ENCODE peak calls at places on chromosomes 5 and 9, in five cellular contexts. R, Z, F, C and A are unnamed samples. For H3K36me3 and H3K4me1, the result is how much of the 10 kb centered on the place peaks cover.

GRCh38 chr5:126363658-126364057 is 59.6 kb upstream of the GRAMD2B start:
- DNase-seq in R (no peak), Z (no peak), F (no peak), C (no peak), A (no peak)

GRCh38 chr5:108238936-108239887 is 142.7 kb downstream of the FBXL17 start:
- DNase-seq in R (no peak), Z (no peak), F (no peak), C (no peak), A (peak)

GRCh38 chr5:151886741-151887261 is 37.9 kb downstream of the GLRA1 start:
- DNase-seq in R (no peak), Z (no peak), F (no peak), C (no peak), A (peak)

GRCh38 chr5:56815657-56816545 is 552 bp downstream of the MAP3K1 start:
- DNase-seq in R (peak), Z (peak), F (peak), C (no peak), A (peak)

GRCh38 chr9:99867536-99867935 is 38.9 kb upstream of the STX17 start:
- DNase-seq in R (no peak), Z (no peak), F (no peak), C (no peak), A (no peak)

GRCh38 chr9:12274577-12274976 is 418.6 kb upstream of the TYRP1 start:
- DNase-seq in R (no peak), Z (no peak), F (no peak), C (no peak), A (no peak)

GRCh38 chr5:35963381-35963843 is 25.0 kb upstream of the CAPSL start:
- DNase-seq in R (peak), Z (no peak), F (no peak), C (no peak), A (peak)

GRCh38 chr5:65062684-65063083 is 294.0 kb downstream of the CWC27 start:
- DNase-seq in R (no peak), Z (no peak), F (no peak), C (no peak), A (no peak)

GRCh38 chr5:113489299-113489698 is 1.0 kb upstream of the MCC start:
- DNase-seq in R (peak), Z (no peak), F (no peak), C (no peak), A (no peak)

GRCh38 chr5:117713585-117714198 is 1139.1 kb upstream of the SEMA6A start:
- DNase-seq in R (peak), Z (no peak), F (no peak), C (no peak), A (peak)

GRCh38 chr5:21806943-21807342 is 1046.2 kb downstream of the CDH12 start:
- DNase-seq in R (no peak), Z (no peak), F (no peak), C (no peak), A (no peak)

GRCh38 chr5:97498657-97499056 is 315.6 kb upstream of the RIOK2 start:
- DNase-seq in R (no peak), Z (no peak), F (no peak), C (no peak), A (no peak)

GRCh38 chr9:136312436-136312835 is 8.5 kb upstream of the CCDC187 start:
- DNase-seq in R (peak), Z (peak), F (no peak), C (no peak), A (no peak)

GRCh38 chr5:75890546-75890945 is 173.3 kb upstream of the POC5 start:
- DNase-seq in R (no peak), Z (no peak), F (no peak), C (no peak), A (no peak)

GRCh38 chr9:88300556-88300955 is 87.7 kb upstream of the SPIN1 start:
- DNase-seq in R (no peak), Z (no peak), F (peak), C (no peak), A (no peak)

GRCh38 chr5:54362992-54363630 is 52.7 kb upstream of the ARL15 start:
- DNase-seq in R (no peak), Z (no peak), F (no peak), C (no peak), A (no peak)

GRCh38 chr5:156515121-156515520 is 188.2 kb downstream of the SGCD start:
- DNase-seq in R (no peak), Z (no peak), F (no peak), C (no peak), A (no peak)

GRCh38 chr5:88732181-88732633 is 150.8 kb downstream of the MEF2C start:
- DNase-seq in R (no peak), Z (no peak), F (no peak), C (peak), A (no peak)

GRCh38 chr9:126664893-126665695 is 51.4 kb downstream of the LMX1B start:
- DNase-seq in R (no peak), Z (no peak), F (no peak), C (no peak), A (peak)

GRCh38 chr5:150045512-150045911 is 40.8 kb downstream of the CSF1R start:
- DNase-seq in R (no peak), Z (no peak), F (no peak), C (no peak), A (peak)

GRCh38 chr5:30638899-30639298 is 554.6 kb upstream of the CDH6 start:
- DNase-seq in R (no peak), Z (no peak), F (no peak), C (no peak), A (no peak)

GRCh38 chr5:30100929-30101328 is 1092.6 kb upstream of the CDH6 start:
- DNase-seq in R (no peak), Z (no peak), F (no peak), C (no peak), A (no peak)

GRCh38 chr5:72486371-72486770 is 20.8 kb downstream of the ZNF366 start:
- DNase-seq in R (no peak), Z (no peak), F (no peak), C (no peak), A (no peak)

GRCh38 chr5:115377468-115378217 is 81.2 kb upstream of the CCDC112 start:
- DNase-seq in R (no peak), Z (no peak), F (no peak), C (peak), A (no peak)

GRCh38 chr9:38284768-38285080 is 107.8 kb upstream of the ALDH1B1 start:
- DNase-seq in R (peak), Z (no peak), F (no peak), C (no peak), A (peak)

GRCh38 chr5:173926359-173926758 is 38.2 kb downstream of the CPEB4 start:
- DNase-seq in R (no peak), Z (no peak), F (no peak), C (no peak), A (no peak)

GRCh38 chr5:125059255-125060050 is 313.0 kb upstream of the ZNF608 start:
- DNase-seq in R (no peak), Z (no peak), F (no peak), C (no peak), A (no peak)

GRCh38 chr9:104977580-104977979 is 49.6 kb upstream of the ABCA1 start:
- DNase-seq in R (no peak), Z (no peak), F (no peak), C (no peak), A (no peak)

GRCh38 chr9:110426052-110426709 is 88.5 kb upstream of the TXNDC8 start:
- DNase-seq in R (no peak), Z (no peak), F (no peak), C (no peak), A (no peak)

GRCh38 chr9:125986966-125987365 is 239.8 kb downstream of the PBX3 start:
- DNase-seq in R (no peak), Z (no peak), F (no peak), C (no peak), A (peak)

GRCh38 chr5:39014544-39014943 is 59.7 kb downstream of the RICTOR start:
- DNase-seq in R (no peak), Z (no peak), F (no peak), C (no peak), A (no peak)

GRCh38 chr9:93058357-93059096 is at the start of gene SUSD3:
- DNase-seq in R (no peak), Z (peak), F (peak), C (peak), A (peak)

GRCh38 chr5:36691993-36692392 is 85.6 kb downstream of the SLC1A3 start:
- DNase-seq in R (no peak), Z (no peak), F (no peak), C (no peak), A (no peak)

GRCh38 chr5:62167651-62168050 is 138.4 kb upstream of the KIF2A start:
- DNase-seq in R (no peak), Z (no peak), F (no peak), C (no peak), A (no peak)

GRCh38 chr9:8419871-8420270 is 620.3 kb upstream of the DMAC1 start:
- DNase-seq in R (no peak), Z (no peak), F (no peak), C (no peak), A (no peak)

GRCh38 chr5:28903643-28904042 is 1865.3 kb upstream of the CDH9 start:
- DNase-seq in R (no peak), Z (no peak), F (no peak), C (no peak), A (no peak)
- TF ChIP-seq CTCF in R (no peak), Z (no peak), F (no peak), C (no peak), A (no peak)

GRCh38 chr9:123127512-123128075 is 94.1 kb downstream of the GPR21 start:
- DNase-seq in R (no peak), Z (no peak), F (no peak), C (no peak), A (no peak)

GRCh38 chr9:123131258-123131657 is 97.8 kb downstream of the GPR21 start:
- DNase-seq in R (no peak), Z (no peak), F (no peak), C (no peak), A (no peak)

GRCh38 chr9:123131993-123132392 is 98.5 kb downstream of the GPR21 start:
- DNase-seq in R (no peak), Z (no peak), F (no peak), C (no peak), A (no peak)

GRCh38 chr9:123129411-123129810 is 95.9 kb downstream of the GPR21 start:
- DNase-seq in R (no peak), Z (no peak), F (no peak), C (no peak), A (no peak)

GRCh38 chr9:123128591-123128990 is 95.1 kb downstream of the GPR21 start:
- DNase-seq in R (no peak), Z (no peak), F (no peak), C (no peak), A (no peak)
- H3K36me3 ChIP-seq in R (under half), Z (under half), F (under half), C (under half), A (under half)

GRCh38 chr5:177365845-177366527 is 8.3 kb downstream of the RGS14 start:
- DNase-seq in R (no peak), Z (no peak), F (no peak), C (no peak), A (peak)

GRCh38 chr5:177367981-177368960 is 10.5 kb downstream of the RGS14 start:
- DNase-seq in R (no peak), Z (no peak), F (no peak), C (no peak), A (peak)

GRCh38 chr5:177364159-177364962 is 6.6 kb downstream of the RGS14 start:
- DNase-seq in R (no peak), Z (no peak), F (no peak), C (peak), A (peak)

GRCh38 chr5:177367323-177367848 is 9.7 kb downstream of the RGS14 start:
- DNase-seq in R (no peak), Z (no peak), F (no peak), C (no peak), A (no peak)

GRCh38 chr5:177366528-177367322 is 9.0 kb downstream of the RGS14 start:
- DNase-seq in R (no peak), Z (peak), F (peak), C (no peak), A (peak)
- H3K4me1 ChIP-seq in R (under half), Z (under half), F (under half), C (half or more), A (under half)

GRCh38 chr9:318646-319045 is 104.0 kb downstream of the DOCK8 start:
- DNase-seq in R (no peak), Z (no peak), F (no peak), C (no peak), A (no peak)

GRCh38 chr9:311837-312236 is 97.2 kb downstream of the DOCK8 start:
- DNase-seq in R (no peak), Z (no peak), F (no peak), C (no peak), A (peak)

GRCh38 chr9:312596-313320 is 98.1 kb downstream of the DOCK8 start:
- DNase-seq in R (no peak), Z (no peak), F (no peak), C (no peak), A (no peak)

DNA sequence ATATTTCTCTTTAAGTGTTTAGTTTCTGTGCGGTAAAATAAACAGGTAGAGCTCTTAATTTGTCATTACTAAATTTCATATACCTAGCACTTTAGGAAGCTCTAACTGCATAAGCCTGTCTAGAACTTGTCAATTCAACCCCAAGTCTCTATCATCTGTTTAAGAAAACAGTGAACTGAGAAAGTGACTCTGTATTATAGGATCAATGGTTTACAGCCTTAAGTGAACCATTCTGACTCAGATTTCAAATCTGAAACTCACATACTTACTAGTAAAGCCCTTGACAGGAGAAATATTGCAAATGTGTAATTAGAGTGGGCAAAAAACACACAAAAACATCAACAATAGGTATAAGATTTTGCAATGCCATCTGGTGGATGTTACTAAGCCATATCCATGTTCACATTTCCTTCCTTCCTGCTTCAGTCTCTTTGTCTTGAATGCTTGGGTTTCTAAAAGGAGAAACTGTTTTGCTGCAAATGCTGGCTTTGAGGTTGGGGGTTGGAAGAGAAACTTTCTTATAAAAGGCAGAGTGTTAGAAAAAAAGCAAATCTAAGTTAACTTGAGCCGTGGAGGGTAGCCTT is 101.8 kb downstream of the DOCK8 start:
- DNase-seq in R (no peak), Z (no peak), F (no peak), C (no peak), A (no peak)
- TF ChIP-seq CTCF in R (no peak), Z (no peak), F (peak), C (no peak), A (peak)

DNA sequence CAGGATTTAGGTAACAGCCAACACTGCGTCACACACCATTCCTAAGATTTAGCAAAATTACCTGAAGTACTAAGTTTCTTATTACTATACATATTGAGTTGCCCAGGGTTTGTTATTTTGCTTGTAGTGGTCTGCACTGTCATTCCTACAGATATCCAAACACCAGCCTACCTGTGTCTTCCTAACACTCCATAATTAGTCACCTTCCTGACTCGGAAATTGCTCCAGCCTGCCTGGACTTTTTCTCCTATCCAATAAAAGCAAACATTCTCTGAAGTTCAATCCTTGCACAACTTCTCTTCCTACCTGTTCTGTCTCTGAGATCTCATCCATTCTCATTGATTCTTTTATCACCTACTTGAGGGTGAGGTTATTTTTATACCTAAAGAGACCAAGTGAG is 243.9 kb downstream of the NR2F1-AS1 start:
- DNase-seq in R (no peak), Z (no peak), F (no peak), C (no peak), A (no peak)
- H3K36me3 ChIP-seq in R (under half), Z (under half), F (under half), C (under half), A (under half)

DNA sequence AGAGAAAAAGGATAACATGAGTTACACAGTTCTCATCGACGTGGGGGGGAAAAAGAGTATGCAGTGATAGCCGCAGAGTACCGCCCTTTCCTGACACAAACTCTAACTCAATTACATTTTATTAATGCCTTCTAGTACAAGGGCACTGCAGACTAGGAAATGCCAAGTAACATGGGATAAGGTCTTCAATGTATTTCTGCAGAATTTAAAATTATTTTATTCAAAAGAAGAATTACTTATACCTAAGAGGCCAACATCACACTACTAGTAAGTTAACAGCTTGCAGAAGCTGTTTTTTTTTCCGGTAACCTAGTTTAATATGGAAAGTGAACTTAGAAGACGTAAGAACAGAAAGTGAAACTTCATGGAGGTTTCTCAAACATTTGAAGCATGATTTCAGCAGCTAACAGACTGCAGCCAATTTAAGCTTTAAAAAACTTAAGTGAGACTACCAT is 3.9 kb downstream of the SETX start:
- DNase-seq in R (peak), Z (no peak), F (no peak), C (no peak), A (peak)
- H3K4me1 ChIP-seq in R (half or more), Z (under half), F (under half), C (under half), A (under half)

GRCh38 chr5:59923465-59923864 is 29.9 kb upstream of the PDE4D start:
- DNase-seq in R (no peak), Z (no peak), F (no peak), C (no peak), A (peak)
- TF ChIP-seq CTCF in R (no peak), Z (no peak), F (no peak), C (no peak), A (peak)

GRCh38 chr9:131518553-131518952 is 12.5 kb downstream of the UCK1 start:
- DNase-seq in R (no peak), Z (no peak), F (no peak), C (no peak), A (no peak)

GRCh38 chr9:131522257-131523085 is 8.6 kb downstream of the UCK1 start:
- DNase-seq in R (no peak), Z (no peak), F (no peak), C (no peak), A (peak)

GRCh38 chr9:131521203-131521602 is 9.9 kb downstream of the UCK1 start:
- DNase-seq in R (no peak), Z (no peak), F (no peak), C (no peak), A (no peak)

GRCh38 chr9:131521822-131522221 is 9.2 kb downstream of the UCK1 start:
- DNase-seq in R (no peak), Z (no peak), F (no peak), C (no peak), A (peak)

GRCh38 chr9:131520448-131520847 is 10.6 kb downstream of the UCK1 start:
- DNase-seq in R (no peak), Z (no peak), F (no peak), C (no peak), A (no peak)
- H3K36me3 ChIP-seq in R (half or more), Z (under half), F (half or more), C (under half), A (half or more)

GRCh38 chr9:114387678-114388431 is at the start of gene AKNA:
- DNase-seq in R (peak), Z (peak), F (peak), C (no peak), A (peak)

GRCh38 chr9:114390952-114391351 is 3.2 kb upstream of the AKNA start:
- DNase-seq in R (no peak), Z (no peak), F (no peak), C (no peak), A (no peak)

GRCh38 chr9:114386886-114387677 is 700 bp downstream of the AKNA start:
- DNase-seq in R (peak), Z (peak), F (no peak), C (no peak), A (no peak)

GRCh38 chr9:114388764-114389375 is 1.1 kb upstream of the AKNA start:
- DNase-seq in R (no peak), Z (no peak), F (no peak), C (no peak), A (no peak)

DNA sequence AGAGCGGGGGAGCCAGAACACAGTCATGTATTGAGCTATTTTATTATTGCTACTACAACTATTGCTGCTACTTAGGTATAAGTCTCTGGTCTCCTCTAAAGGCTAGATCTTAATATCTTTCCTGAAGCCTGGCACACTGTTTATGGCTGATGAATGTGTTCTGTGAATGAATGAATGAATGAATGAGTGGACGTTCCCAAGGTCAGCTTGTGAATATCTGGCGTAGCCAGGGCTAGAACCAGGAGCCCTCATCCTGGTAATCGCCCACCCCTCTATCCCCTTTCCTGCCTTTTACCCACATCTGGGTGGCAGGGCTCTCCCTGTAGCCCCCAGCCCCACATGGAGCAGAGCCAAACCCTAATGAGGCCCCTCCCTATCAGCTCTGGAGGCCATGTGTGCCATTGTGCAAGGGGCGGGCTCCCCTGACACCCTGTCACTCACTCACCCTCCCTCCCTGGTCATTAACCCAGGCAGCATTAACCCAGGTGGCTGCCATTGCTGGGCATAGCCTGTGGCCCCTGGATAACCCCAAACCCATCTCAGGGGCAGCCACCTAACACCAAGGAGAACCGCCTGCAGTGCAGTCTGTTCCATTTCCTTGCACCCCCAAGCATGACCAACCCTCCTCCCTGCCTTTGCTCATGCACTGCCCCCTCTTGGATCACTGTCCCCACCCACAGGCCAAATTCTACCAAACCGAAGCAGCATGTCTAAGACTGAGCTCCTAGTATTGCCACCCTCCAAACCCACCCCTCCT is 2.0 kb upstream of the AKNA start:
- DNase-seq in R (no peak), Z (no peak), F (no peak), C (no peak), A (peak)
- H3K4me1 ChIP-seq in R (under half), Z (under half), F (half or more), C (half or more), A (under half)